ENCODE peak calls at places on chromosomes 13 and 19, in seven cellular contexts. One of them, this sample, is unnamed.

GRCh38 chr13:41327994-41328778 is 17.1 kb downstream of the NAA16 start:
- ATAC-seq in naive thymus-derived CD8-positive, alpha-beta T cell: peak
- ATAC-seq in activated naive CD8-positive, alpha-beta T cell treated with anti-CD3 and anti-CD28 coated beads, Interleukin-2, amount 10 ng/mL, durations not matched to agents 7 days and 5 days: peak
- ATAC-seq in activated CD8-positive, alpha-beta T cell treated with anti-CD3 and anti-CD28 coated beads for 36 hours: peak
- ATAC-seq in Panc1: no peak
- ATAC-seq in effector memory CD8-positive, alpha-beta T cell: peak
- ATAC-seq in HCT116: no peak
- ATAC-seq in this sample: no peak

GRCh38 chr13:99436013-99436412 is 65.3 kb upstream of the TM9SF2 start:
- ATAC-seq in naive thymus-derived CD8-positive, alpha-beta T cell: no peak
- ATAC-seq in activated naive CD8-positive, alpha-beta T cell treated with anti-CD3 and anti-CD28 coated beads, Interleukin-2, amount 10 ng/mL, durations not matched to agents 7 days and 5 days: no peak
- ATAC-seq in activated CD8-positive, alpha-beta T cell treated with anti-CD3 and anti-CD28 coated beads for 36 hours: no peak
- ATAC-seq in Panc1: no peak
- ATAC-seq in effector memory CD8-positive, alpha-beta T cell: no peak
- ATAC-seq in HCT116: no peak
- ATAC-seq in this sample: no peak

GRCh38 chr19:43739419-43739818 is 15.3 kb downstream of the SMG9 start:
- ATAC-seq in naive thymus-derived CD8-positive, alpha-beta T cell: no peak
- ATAC-seq in activated naive CD8-positive, alpha-beta T cell treated with anti-CD3 and anti-CD28 coated beads, Interleukin-2, amount 10 ng/mL, durations not matched to agents 7 days and 5 days: no peak
- ATAC-seq in activated CD8-positive, alpha-beta T cell treated with anti-CD3 and anti-CD28 coated beads for 36 hours: no peak
- ATAC-seq in Panc1: no peak
- ATAC-seq in effector memory CD8-positive, alpha-beta T cell: no peak
- ATAC-seq in HCT116: peak
- ATAC-seq in this sample: no peak

GRCh38 chr13:93284056-93284455 is 57.4 kb downstream of the GPC6 start:
- ATAC-seq in naive thymus-derived CD8-positive, alpha-beta T cell: no peak
- ATAC-seq in activated naive CD8-positive, alpha-beta T cell treated with anti-CD3 and anti-CD28 coated beads, Interleukin-2, amount 10 ng/mL, durations not matched to agents 7 days and 5 days: no peak
- ATAC-seq in activated CD8-positive, alpha-beta T cell treated with anti-CD3 and anti-CD28 coated beads for 36 hours: no peak
- ATAC-seq in Panc1: no peak
- ATAC-seq in effector memory CD8-positive, alpha-beta T cell: no peak
- ATAC-seq in HCT116: no peak
- ATAC-seq in this sample: no peak

GRCh38 chr13:46605089-46605488 is 52.1 kb downstream of the LRCH1 start:
- ATAC-seq in naive thymus-derived CD8-positive, alpha-beta T cell: no peak
- ATAC-seq in activated naive CD8-positive, alpha-beta T cell treated with anti-CD3 and anti-CD28 coated beads, Interleukin-2, amount 10 ng/mL, durations not matched to agents 7 days and 5 days: no peak
- ATAC-seq in activated CD8-positive, alpha-beta T cell treated with anti-CD3 and anti-CD28 coated beads for 36 hours: no peak
- ATAC-seq in Panc1: no peak
- ATAC-seq in effector memory CD8-positive, alpha-beta T cell: no peak
- ATAC-seq in HCT116: no peak
- ATAC-seq in this sample: no peak

GRCh38 chr13:82187227-82187626 is 1695.0 kb downstream of the SLITRK1 start:
- ATAC-seq in naive thymus-derived CD8-positive, alpha-beta T cell: no peak
- ATAC-seq in activated naive CD8-positive, alpha-beta T cell treated with anti-CD3 and anti-CD28 coated beads, Interleukin-2, amount 10 ng/mL, durations not matched to agents 7 days and 5 days: no peak
- ATAC-seq in activated CD8-positive, alpha-beta T cell treated with anti-CD3 and anti-CD28 coated beads for 36 hours: no peak
- ATAC-seq in Panc1: no peak
- ATAC-seq in effector memory CD8-positive, alpha-beta T cell: no peak
- ATAC-seq in HCT116: no peak
- ATAC-seq in this sample: no peak

GRCh38 chr19:4891066-4891465 is 11.6 kb downstream of the ARRDC5 start:
- ATAC-seq in naive thymus-derived CD8-positive, alpha-beta T cell: no peak
- ATAC-seq in activated naive CD8-positive, alpha-beta T cell treated with anti-CD3 and anti-CD28 coated beads, Interleukin-2, amount 10 ng/mL, durations not matched to agents 7 days and 5 days: no peak
- ATAC-seq in activated CD8-positive, alpha-beta T cell treated with anti-CD3 and anti-CD28 coated beads for 36 hours: no peak
- ATAC-seq in Panc1: no peak
- ATAC-seq in effector memory CD8-positive, alpha-beta T cell: no peak
- ATAC-seq in HCT116: no peak
- ATAC-seq in this sample: no peak

GRCh38 chr19:48881741-48882657 is 9.8 kb downstream of the PPP1R15A start:
- ATAC-seq in naive thymus-derived CD8-positive, alpha-beta T cell: peak
- ATAC-seq in activated naive CD8-positive, alpha-beta T cell treated with anti-CD3 and anti-CD28 coated beads, Interleukin-2, amount 10 ng/mL, durations not matched to agents 7 days and 5 days: peak
- ATAC-seq in activated CD8-positive, alpha-beta T cell treated with anti-CD3 and anti-CD28 coated beads for 36 hours: peak
- ATAC-seq in Panc1: peak
- ATAC-seq in effector memory CD8-positive, alpha-beta T cell: peak
- ATAC-seq in HCT116: peak
- ATAC-seq in this sample: peak

GRCh38 chr13:85140192-85140591 is 659.0 kb downstream of the SLITRK6 start:
- ATAC-seq in naive thymus-derived CD8-positive, alpha-beta T cell: no peak
- ATAC-seq in activated naive CD8-positive, alpha-beta T cell treated with anti-CD3 and anti-CD28 coated beads, Interleukin-2, amount 10 ng/mL, durations not matched to agents 7 days and 5 days: no peak
- ATAC-seq in activated CD8-positive, alpha-beta T cell treated with anti-CD3 and anti-CD28 coated beads for 36 hours: no peak
- ATAC-seq in Panc1: no peak
- ATAC-seq in effector memory CD8-positive, alpha-beta T cell: no peak
- ATAC-seq in HCT116: no peak
- ATAC-seq in this sample: no peak

GRCh38 chr13:113832204-113832603 is 31.7 kb downstream of the GAS6 start:
- ATAC-seq in naive thymus-derived CD8-positive, alpha-beta T cell: no peak
- ATAC-seq in activated naive CD8-positive, alpha-beta T cell treated with anti-CD3 and anti-CD28 coated beads, Interleukin-2, amount 10 ng/mL, durations not matched to agents 7 days and 5 days: no peak
- ATAC-seq in activated CD8-positive, alpha-beta T cell treated with anti-CD3 and anti-CD28 coated beads for 36 hours: no peak
- ATAC-seq in Panc1: peak
- ATAC-seq in effector memory CD8-positive, alpha-beta T cell: no peak
- ATAC-seq in HCT116: no peak
- ATAC-seq in this sample: no peak

GRCh38 chr19:10747271-10747670 is 29.4 kb downstream of the DNM2 start:
- ATAC-seq in naive thymus-derived CD8-positive, alpha-beta T cell: no peak
- ATAC-seq in activated naive CD8-positive, alpha-beta T cell treated with anti-CD3 and anti-CD28 coated beads, Interleukin-2, amount 10 ng/mL, durations not matched to agents 7 days and 5 days: no peak
- ATAC-seq in activated CD8-positive, alpha-beta T cell treated with anti-CD3 and anti-CD28 coated beads for 36 hours: no peak
- ATAC-seq in Panc1: no peak
- ATAC-seq in effector memory CD8-positive, alpha-beta T cell: no peak
- ATAC-seq in HCT116: no peak
- ATAC-seq in this sample: no peak

GRCh38 chr19:17620696-17621095 is 65.2 kb downstream of the COLGALT1 start:
- ATAC-seq in naive thymus-derived CD8-positive, alpha-beta T cell: no peak
- ATAC-seq in activated naive CD8-positive, alpha-beta T cell treated with anti-CD3 and anti-CD28 coated beads, Interleukin-2, amount 10 ng/mL, durations not matched to agents 7 days and 5 days: no peak
- ATAC-seq in activated CD8-positive, alpha-beta T cell treated with anti-CD3 and anti-CD28 coated beads for 36 hours: no peak
- ATAC-seq in Panc1: no peak
- ATAC-seq in effector memory CD8-positive, alpha-beta T cell: no peak
- ATAC-seq in HCT116: no peak
- ATAC-seq in this sample: no peak